ENCODE peak calls at places on chromosomes 2 and 18, in seven cellular contexts. One of them, this sample, is unnamed.

GRCh38 chr2:216057688-216058193 is 23.9 kb downstream of the PECR start:
- DNase-seq in left kidney: peak; percentile 85
- DNase-seq in HuH-7.5: no peak
- DNase-seq in EH: peak; percentile 90
- DNase-seq in cardiac septum: no peak
- DNase-seq in astrocyte: peak; percentile 95
- DNase-seq in GM12891: no peak
- DNase-seq in this sample: no peak

GRCh38 chr18:79697976-79698375 is 18.4 kb downstream of the CTDP1 start:
- DNase-seq in left kidney: no peak
- DNase-seq in HuH-7.5: no peak
- DNase-seq in GM12891: no peak
- DNase-seq in cardiac septum: no peak
- DNase-seq in astrocyte: no peak
- DNase-seq in EH: no peak
- DNase-seq in this sample: no peak

GRCh38 chr18:54734059-54734458 is 94.2 kb upstream of the RAB27B start:
- DNase-seq in GM12891: no peak
- DNase-seq in astrocyte: peak; percentile 98
- DNase-seq in EH: peak; percentile 89
- DNase-seq in left kidney: no peak
- DNase-seq in cardiac septum: no peak
- DNase-seq in HuH-7.5: no peak
- DNase-seq in this sample: no peak

GRCh38 chr18:42392416-42392815 is 437.4 kb downstream of the PIK3C3 start:
- DNase-seq in left kidney: no peak
- DNase-seq in EH: no peak
- DNase-seq in HuH-7.5: no peak
- DNase-seq in cardiac septum: no peak
- DNase-seq in astrocyte: peak; percentile 10
- DNase-seq in GM12891: no peak
- DNase-seq in this sample: peak; percentile 27

GRCh38 chr2:109615637-109616144 is 1.5 kb downstream of the SOWAHC start:
- DNase-seq in cardiac septum: no peak
- DNase-seq in astrocyte: no peak
- DNase-seq in left kidney: peak; percentile 41
- DNase-seq in GM12891: no peak
- DNase-seq in HuH-7.5: peak; percentile 42
- DNase-seq in EH: peak; percentile 29
- DNase-seq in this sample: no peak

GRCh38 chr2:200985806-200986205 is 22.3 kb upstream of the ORC2 start:
- DNase-seq in GM12891: no peak
- DNase-seq in EH: peak; percentile 64
- DNase-seq in HuH-7.5: no peak
- DNase-seq in left kidney: no peak
- DNase-seq in astrocyte: peak; percentile 88
- DNase-seq in cardiac septum: no peak
- DNase-seq in this sample: no peak

GRCh38 chr2:11777066-11777782 is 30.8 kb downstream of the LPIN1 start:
- DNase-seq in GM12891: no peak
- DNase-seq in EH: no peak
- DNase-seq in left kidney: no peak
- DNase-seq in HuH-7.5: peak; percentile 43
- DNase-seq in cardiac septum: no peak
- DNase-seq in astrocyte: no peak
- DNase-seq in this sample: no peak

GRCh38 chr2:201833796-201834195 is 27.5 kb downstream of the CDK15 start:
- DNase-seq in astrocyte: peak; percentile 43
- DNase-seq in HuH-7.5: no peak
- DNase-seq in GM12891: no peak
- DNase-seq in left kidney: no peak
- DNase-seq in EH: no peak
- DNase-seq in cardiac septum: no peak
- DNase-seq in this sample: no peak

GRCh38 chr18:10124071-10124470 is 210.3 kb downstream of the VAPA start:
- DNase-seq in HuH-7.5: no peak
- DNase-seq in left kidney: no peak
- DNase-seq in astrocyte: no peak
- DNase-seq in GM12891: no peak
- DNase-seq in EH: no peak
- DNase-seq in cardiac septum: no peak
- DNase-seq in this sample: no peak

GRCh38 chr18:45448871-45449270 is 166.4 kb upstream of the SLC14A2 start:
- DNase-seq in cardiac septum: no peak
- DNase-seq in GM12891: no peak
- DNase-seq in astrocyte: no peak
- DNase-seq in HuH-7.5: no peak
- DNase-seq in left kidney: no peak
- DNase-seq in EH: no peak
- DNase-seq in this sample: no peak